ENCODE peak calls at places on chromosome 13, in five cellular contexts. One of them, this sample, is unnamed.
A peak's percentile ranks its signal among the peaks of the same experiment; 100 is the strongest.

GRCh38 chr13:31050486-31051400 is 111.0 kb downstream of the HSPH1 start:
- DNase-seq in heart right ventricle: no peak
- DNase-seq in AG09309: no peak
- DNase-seq in NCI-H510A: no peak
- DNase-seq in mammary epithelial cell: no peak
- DNase-seq in this sample: peak; percentile 52

GRCh38 chr13:80313668-80314278 is 27.2 kb downstream of the SPRY2 start:
- DNase-seq in heart right ventricle: no peak
- DNase-seq in AG09309: no peak
- DNase-seq in NCI-H510A: no peak
- DNase-seq in mammary epithelial cell: no peak
- DNase-seq in this sample: no peak

GRCh38 chr13:47837104-47837880 is 163.8 kb downstream of the SUCLA2 start:
- DNase-seq in heart right ventricle: no peak
- DNase-seq in AG09309: no peak
- DNase-seq in NCI-H510A: no peak
- DNase-seq in mammary epithelial cell: no peak
- DNase-seq in this sample: no peak

GRCh38 chr13:50509771-50510441 is 333.6 kb downstream of the DLEU7 start:
- DNase-seq in heart right ventricle: no peak
- DNase-seq in AG09309: no peak
- DNase-seq in NCI-H510A: no peak
- DNase-seq in mammary epithelial cell: no peak
- DNase-seq in this sample: peak; percentile 63

GRCh38 chr13:106352850-106353249 is 182.6 kb downstream of the EFNB2 start:
- DNase-seq in heart right ventricle: no peak
- DNase-seq in AG09309: no peak
- DNase-seq in NCI-H510A: no peak
- DNase-seq in mammary epithelial cell: no peak
- DNase-seq in this sample: no peak

GRCh38 chr13:59364508-59365187 is 799.1 kb downstream of the DIAPH3 start:
- DNase-seq in heart right ventricle: no peak
- DNase-seq in AG09309: no peak
- DNase-seq in NCI-H510A: no peak
- DNase-seq in mammary epithelial cell: no peak
- DNase-seq in this sample: no peak

GRCh38 chr13:52892925-52893324 is 44.5 kb upstream of the PCDH8 start:
- DNase-seq in heart right ventricle: no peak
- DNase-seq in AG09309: no peak
- DNase-seq in NCI-H510A: no peak
- DNase-seq in mammary epithelial cell: peak; percentile 8
- DNase-seq in this sample: no peak

GRCh38 chr13:28494861-28495585 is at the start of gene FLT1:
- DNase-seq in heart right ventricle: peak; percentile 79
- DNase-seq in AG09309: no peak
- DNase-seq in NCI-H510A: no peak
- DNase-seq in mammary epithelial cell: peak; percentile 21
- DNase-seq in this sample: no peak

GRCh38 chr13:27043013-27043412 is 128.6 kb downstream of the USP12 start:
- DNase-seq in heart right ventricle: no peak
- DNase-seq in AG09309: peak; percentile 95
- DNase-seq in NCI-H510A: peak; percentile 20
- DNase-seq in mammary epithelial cell: peak; percentile 87
- DNase-seq in this sample: peak; percentile 95

GRCh38 chr13:20475927-20476691 is 49.5 kb downstream of the CRYL1 start:
- DNase-seq in heart right ventricle: no peak
- DNase-seq in AG09309: no peak
- DNase-seq in NCI-H510A: no peak
- DNase-seq in mammary epithelial cell: peak; percentile 44
- DNase-seq in this sample: no peak

GRCh38 chr13:44331912-44332840 is 41.4 kb upstream of the SERP2 start:
- DNase-seq in heart right ventricle: peak; percentile 64
- DNase-seq in AG09309: no peak
- DNase-seq in NCI-H510A: no peak
- DNase-seq in mammary epithelial cell: no peak
- DNase-seq in this sample: peak; percentile 99

GRCh38 chr13:108656742-108657141 is 27.3 kb downstream of the MYO16 start:
- DNase-seq in heart right ventricle: no peak
- DNase-seq in AG09309: no peak
- DNase-seq in NCI-H510A: no peak
- DNase-seq in mammary epithelial cell: no peak
- DNase-seq in this sample: no peak